ENCODE peak calls at places on chromosomes 4 and X, in six cellular contexts. One of them, this sample, is unnamed.

GRCh38 chr4:7076694-7077082 is 8.8 kb upstream of the GRPEL1 start:
- DNase-seq in GM18507: no peak
- DNase-seq in transverse colon: no peak
- DNase-seq in H9: no peak
- DNase-seq in iPS DF 6.9: no peak
- DNase-seq in activated CD4-positive, alpha-beta T cell treated with anti-CD3 and anti-CD28 coated beads for 48 hours: no peak
- DNase-seq in this sample: no peak

GRCh38 chr4:137934921-137935320 is 307.2 kb downstream of the SLC7A11 start:
- DNase-seq in GM18507: no peak
- DNase-seq in H9: no peak
- DNase-seq in activated CD4-positive, alpha-beta T cell treated with anti-CD3 and anti-CD28 coated beads for 48 hours: no peak
- DNase-seq in iPS DF 6.9: no peak
- DNase-seq in transverse colon: no peak
- DNase-seq in this sample: no peak

GRCh38 chr4:183396187-183396738 is 48.2 kb upstream of the CDKN2AIP start:
- DNase-seq in transverse colon: no peak
- DNase-seq in GM18507: no peak
- DNase-seq in H9: no peak
- DNase-seq in iPS DF 6.9: no peak
- DNase-seq in activated CD4-positive, alpha-beta T cell treated with anti-CD3 and anti-CD28 coated beads for 48 hours: no peak
- DNase-seq in this sample: no peak

GRCh38 chr4:168723020-168723419 is 226.2 kb downstream of the PALLD start:
- DNase-seq in transverse colon: no peak
- DNase-seq in H9: no peak
- DNase-seq in activated CD4-positive, alpha-beta T cell treated with anti-CD3 and anti-CD28 coated beads for 48 hours: no peak
- DNase-seq in iPS DF 6.9: no peak
- DNase-seq in GM18507: no peak
- DNase-seq in this sample: no peak

GRCh38 chr4:6371827-6372226 is 100.6 kb downstream of the PPP2R2C start:
- DNase-seq in H9: no peak
- DNase-seq in activated CD4-positive, alpha-beta T cell treated with anti-CD3 and anti-CD28 coated beads for 48 hours: no peak
- DNase-seq in transverse colon: no peak
- DNase-seq in iPS DF 6.9: no peak
- DNase-seq in GM18507: no peak
- DNase-seq in this sample: no peak

GRCh38 chr4:70838400-70838971 is 1.2 kb downstream of the GRSF1 start:
- DNase-seq in GM18507: no peak
- DNase-seq in activated CD4-positive, alpha-beta T cell treated with anti-CD3 and anti-CD28 coated beads for 48 hours: no peak
- DNase-seq in H9: no peak
- DNase-seq in iPS DF 6.9: no peak
- DNase-seq in transverse colon: no peak
- DNase-seq in this sample: no peak

GRCh38 chrX:47361538-47362511 is 8.6 kb upstream of the ZNF157 start:
- DNase-seq in iPS DF 6.9: peak; percentile 72
- DNase-seq in GM18507: peak; percentile 71
- DNase-seq in activated CD4-positive, alpha-beta T cell treated with anti-CD3 and anti-CD28 coated beads for 48 hours: peak; percentile 15
- DNase-seq in H9: peak; percentile 96
- DNase-seq in transverse colon: peak; percentile 69
- DNase-seq in this sample: peak; percentile 62

GRCh38 chr4:41799126-41799525 is 50.6 kb upstream of the PHOX2B start:
- DNase-seq in transverse colon: no peak
- DNase-seq in GM18507: no peak
- DNase-seq in activated CD4-positive, alpha-beta T cell treated with anti-CD3 and anti-CD28 coated beads for 48 hours: no peak
- DNase-seq in iPS DF 6.9: no peak
- DNase-seq in H9: no peak
- DNase-seq in this sample: no peak

GRCh38 chrX:120769576-120770341 is 105.9 kb downstream of the CT47B1 start:
- DNase-seq in activated CD4-positive, alpha-beta T cell treated with anti-CD3 and anti-CD28 coated beads for 48 hours: no peak
- DNase-seq in H9: no peak
- DNase-seq in GM18507: no peak
- DNase-seq in iPS DF 6.9: no peak
- DNase-seq in transverse colon: no peak
- DNase-seq in this sample: no peak

GRCh38 chr4:66539745-66540144 is 869.5 kb upstream of the EPHA5 start:
- DNase-seq in transverse colon: no peak
- DNase-seq in activated CD4-positive, alpha-beta T cell treated with anti-CD3 and anti-CD28 coated beads for 48 hours: no peak
- DNase-seq in GM18507: no peak
- DNase-seq in H9: no peak
- DNase-seq in iPS DF 6.9: no peak
- DNase-seq in this sample: no peak

GRCh38 chrX:141439651-141440050 is 144.9 kb downstream of the SPANXA1 start:
- DNase-seq in GM18507: no peak
- DNase-seq in iPS DF 6.9: no peak
- DNase-seq in H9: no peak
- DNase-seq in activated CD4-positive, alpha-beta T cell treated with anti-CD3 and anti-CD28 coated beads for 48 hours: no peak
- DNase-seq in transverse colon: no peak
- DNase-seq in this sample: no peak

GRCh38 chr4:117941611-117942010 is 92.7 kb upstream of the NDST3 start:
- DNase-seq in activated CD4-positive, alpha-beta T cell treated with anti-CD3 and anti-CD28 coated beads for 48 hours: no peak
- DNase-seq in iPS DF 6.9: no peak
- DNase-seq in GM18507: no peak
- DNase-seq in transverse colon: no peak
- DNase-seq in H9: peak; percentile 31
- DNase-seq in this sample: no peak

GRCh38 chr4:57184378-57185031 is 74.3 kb upstream of the IGFBP7 start:
- DNase-seq in H9: no peak
- DNase-seq in activated CD4-positive, alpha-beta T cell treated with anti-CD3 and anti-CD28 coated beads for 48 hours: no peak
- DNase-seq in transverse colon: no peak
- DNase-seq in iPS DF 6.9: no peak
- DNase-seq in GM18507: no peak
- DNase-seq in this sample: no peak

GRCh38 chr4:173039617-173040176 is 128.9 kb upstream of the GALNT7 start:
- DNase-seq in GM18507: no peak
- DNase-seq in H9: no peak
- DNase-seq in activated CD4-positive, alpha-beta T cell treated with anti-CD3 and anti-CD28 coated beads for 48 hours: no peak
- DNase-seq in transverse colon: no peak
- DNase-seq in iPS DF 6.9: no peak
- DNase-seq in this sample: no peak

GRCh38 chr4:185838104-185838452 is 26.1 kb upstream of the SORBS2 start:
- DNase-seq in iPS DF 6.9: no peak
- DNase-seq in activated CD4-positive, alpha-beta T cell treated with anti-CD3 and anti-CD28 coated beads for 48 hours: no peak
- DNase-seq in GM18507: no peak
- DNase-seq in H9: peak; percentile 76
- DNase-seq in transverse colon: no peak
- DNase-seq in this sample: no peak

GRCh38 chr4:87227704-87228560 is 7.5 kb upstream of the KLHL8 start:
- DNase-seq in transverse colon: no peak
- DNase-seq in GM18507: no peak
- DNase-seq in activated CD4-positive, alpha-beta T cell treated with anti-CD3 and anti-CD28 coated beads for 48 hours: no peak
- DNase-seq in iPS DF 6.9: no peak
- DNase-seq in H9: no peak
- DNase-seq in this sample: no peak

GRCh38 chr4:108906866-108907367 is 144.1 kb upstream of the ETNPPL start:
- DNase-seq in transverse colon: no peak
- DNase-seq in iPS DF 6.9: no peak
- DNase-seq in H9: no peak
- DNase-seq in GM18507: no peak
- DNase-seq in activated CD4-positive, alpha-beta T cell treated with anti-CD3 and anti-CD28 coated beads for 48 hours: no peak
- DNase-seq in this sample: no peak

GRCh38 chrX:1334854-1335253 is 1.7 kb upstream of the IL3RA start:
- DNase-seq in activated CD4-positive, alpha-beta T cell treated with anti-CD3 and anti-CD28 coated beads for 48 hours: no peak
- DNase-seq in GM18507: no peak
- DNase-seq in transverse colon: peak; percentile 51
- DNase-seq in H9: no peak
- DNase-seq in iPS DF 6.9: no peak
- DNase-seq in this sample: no peak

This sample was measured in GM12891.